ENCODE peak calls at places on chromosome 9, in ten cellular contexts. C is A549; W is NCI-H146; A is GM12891; P is iPS-NIHi11; K is hypothalamus; I is activated CD8-positive, alpha-beta memory T cell treated with anti-CD3 and anti-CD28 coated beads for 48 hours; O is upper lobe of left lung; L is MM.1S; V is epithelial cell of prostate. H is an unnamed sample.

GRCh38 chr9:35172878-35173277 is 11.1 kb downstream of the UNC13B start:
- DNase-seq in C (no peak), W (peak; percentile 97), A (no peak), P (no peak), K (no peak), I (no peak), O (no peak), L (no peak), V (no peak), H (no peak)

GRCh38 chr9:136283291-136284235 is 20.3 kb downstream of the CCDC187 start:
- DNase-seq in C (peak; percentile 78), W (peak; percentile 61), A (peak; percentile 97), P (peak; percentile 95), K (peak; percentile 64), I (peak; percentile 46), O (peak; percentile 76), L (peak; percentile 68), V (no peak), H (peak; percentile 91)

GRCh38 chr9:123998970-123999621 is 12.5 kb upstream of the LHX2 start:
- DNase-seq in C (no peak), W (peak; percentile 4), A (no peak), P (no peak), K (no peak), I (no peak), O (no peak), L (no peak), V (no peak), H (peak; percentile 30)

GRCh38 chr9:132031869-132032583 is 47.6 kb downstream of the MED27 start:
- DNase-seq in C (no peak), W (no peak), A (peak; percentile 18), P (no peak), K (no peak), I (no peak), O (no peak), L (peak; percentile 8), V (no peak), H (peak; percentile 66)

GRCh38 chr9:93119953-93120845 is 13.9 kb downstream of the NINJ1 start:
- DNase-seq in C (peak; percentile 89), W (no peak), A (peak; percentile 89), P (peak; percentile 82), K (peak; percentile 65), I (no peak), O (peak; percentile 99), L (no peak), V (peak; percentile 68), H (no peak)

GRCh38 chr9:4073371-4073770 is 226.5 kb downstream of the GLIS3 start:
- DNase-seq in C (peak; percentile 38), W (no peak), A (no peak), P (peak; percentile 43), K (no peak), I (no peak), O (no peak), L (no peak), V (no peak), H (no peak)

GRCh38 chr9:131258698-131259431 is 17.4 kb downstream of the FAM78A start:
- DNase-seq in C (no peak), W (no peak), A (no peak), P (no peak), K (no peak), I (no peak), O (no peak), L (no peak), V (no peak), H (no peak)

GRCh38 chr9:100167912-100168775 is 69.1 kb downstream of the INVS start:
- DNase-seq in C (no peak), W (no peak), A (no peak), P (no peak), K (no peak), I (no peak), O (no peak), L (no peak), V (no peak), H (no peak)

H was measured in left kidney.